ENCODE peak calls at places on chromosomes 11 and 22, in five cellular contexts. K, F, U, V and Z are unnamed samples. For H3K36me3, the result is how much of the 10 kb centered on the place peaks cover.

GRCh38 chr11:9858822-9859221 is 194.9 kb downstream of the SWAP70 start:
- DNase-seq in V (no peak), U (no peak), K (peak), F (no peak), Z (no peak)

GRCh38 chr22:21641417-21641794 is 696 bp upstream of the SDF2L1 start:
- DNase-seq in F (peak), U (no peak), K (peak), V (peak), Z (no peak)

GRCh38 chr11:49995559-49995958 is 13.2 kb upstream of the OR4C12 start:
- DNase-seq in U (peak), V (peak), F (peak), K (peak), Z (no peak)

GRCh38 chr11:134466909-134467567 is 55.0 kb upstream of the B3GAT1 start:
- DNase-seq in V (no peak), K (no peak), F (no peak), U (no peak), Z (peak)

GRCh38 chr11:30128269-30128932 is 102.4 kb upstream of the FSHB start:
- DNase-seq in F (peak), K (peak), U (peak), V (no peak), Z (peak)

GRCh38 chr11:96161271-96162089 is 181.5 kb downstream of the MAML2 start:
- DNase-seq in U (no peak), K (no peak), V (no peak), F (no peak), Z (no peak)

GRCh38 chr11:44007746-44008501 is 39.9 kb upstream of the ACCSL start:
- DNase-seq in F (no peak), V (no peak), K (no peak), U (no peak), Z (no peak)

GRCh38 chr22:37303821-37304274 is 21.5 kb downstream of the CYTH4 start:
- DNase-seq in U (no peak), F (peak), V (no peak), K (peak), Z (no peak)

GRCh38 chr11:1574256-1575242 is 2.5 kb upstream of the DUSP8 start:
- DNase-seq in K (peak), F (peak), V (no peak), U (no peak), Z (peak)

GRCh38 chr11:29750392-29750791 is 266.4 kb downstream of the KCNA4 start:
- DNase-seq in U (no peak), V (no peak), K (no peak), F (no peak), Z (no peak)

GRCh38 chr11:99015634-99016454 is 4.9 kb upstream of the CNTN5 start:
- DNase-seq in F (peak), V (peak), U (no peak), K (peak), Z (peak)

GRCh38 chr22:30969532-30970355 is 679 bp downstream of the TUG1 start:
- DNase-seq in U (peak), V (no peak), K (peak), F (peak), Z (peak)

GRCh38 chr11:20004856-20005255 is 155.4 kb downstream of the DBX1 start:
- DNase-seq in U (no peak), V (no peak), K (no peak), F (no peak), Z (no peak)

GRCh38 chr11:57597971-57598830 is 716 bp downstream of the SERPING1 start:
- DNase-seq in F (peak), K (peak), V (peak), U (peak), Z (peak)

GRCh38 chr22:46355369-46355995 is 20.0 kb downstream of the TRMU start:
- DNase-seq in V (peak), K (peak), U (peak), F (peak), Z (no peak)

GRCh38 chr22:43179151-43179910 is 7.6 kb downstream of the TTLL12 start:
- DNase-seq in F (no peak), U (no peak), V (no peak), K (no peak), Z (no peak)

GRCh38 chr11:96905084-96905641 is 515.4 kb downstream of the JRKL start:
- DNase-seq in F (no peak), V (no peak), K (no peak), U (no peak), Z (no peak)

GRCh38 chr22:37745548-37746365 is 48.9 kb downstream of the TRIOBP start:
- DNase-seq in F (peak), K (peak), V (peak), U (peak), Z (peak)

GRCh38 chr11:40290031-40290650 is 1169.3 kb downstream of the LRRC4C start:
- DNase-seq in K (no peak), U (no peak), F (no peak), V (no peak), Z (no peak)

GRCh38 chr11:113119074-113119473 is 157.9 kb downstream of the NCAM1 start:
- DNase-seq in V (no peak), K (peak), F (no peak), U (peak), Z (no peak)

GRCh38 chr11:113796663-113797259 is 17.2 kb downstream of the CLDN25 start:
- DNase-seq in K (peak), F (peak), V (peak), U (peak), Z (peak)

GRCh38 chr11:68923614-68924013 is 19.9 kb downstream of the IGHMBP2 start:
- DNase-seq in K (no peak), U (no peak), F (no peak), V (no peak), Z (no peak)

GRCh38 chr22:25933158-25933788 is 191.3 kb downstream of the MYO18B start:
- DNase-seq in U (no peak), K (no peak), F (no peak), V (no peak), Z (no peak)

GRCh38 chr11:29025001-29025400 is 916.8 kb downstream of the METTL15 start:
- DNase-seq in K (no peak), U (no peak), V (no peak), F (no peak), Z (no peak)

GRCh38 chr11:32154275-32154674 is 63.4 kb downstream of the RCN1 start:
- DNase-seq in U (no peak), F (no peak), V (no peak), K (no peak), Z (no peak)
- TF ChIP-seq CTCF in U (no peak), F (peak), V (no peak), K (no peak), Z (no peak)

GRCh38 chr22:45335021-45335818 is 25.5 kb downstream of the FAM118A start:
- DNase-seq in V (no peak), K (peak), U (peak), F (no peak), Z (no peak)

GRCh38 chr22:45338795-45339194 is 29.1 kb downstream of the FAM118A start:
- DNase-seq in V (no peak), K (no peak), F (no peak), U (no peak), Z (no peak)

GRCh38 chr22:45335854-45336492 is 26.2 kb downstream of the FAM118A start:
- DNase-seq in U (no peak), F (no peak), K (no peak), V (no peak), Z (no peak)

GRCh38 chr22:45337536-45337935 is 27.8 kb downstream of the FAM118A start:
- DNase-seq in K (no peak), U (no peak), F (no peak), V (no peak), Z (no peak)

DNA sequence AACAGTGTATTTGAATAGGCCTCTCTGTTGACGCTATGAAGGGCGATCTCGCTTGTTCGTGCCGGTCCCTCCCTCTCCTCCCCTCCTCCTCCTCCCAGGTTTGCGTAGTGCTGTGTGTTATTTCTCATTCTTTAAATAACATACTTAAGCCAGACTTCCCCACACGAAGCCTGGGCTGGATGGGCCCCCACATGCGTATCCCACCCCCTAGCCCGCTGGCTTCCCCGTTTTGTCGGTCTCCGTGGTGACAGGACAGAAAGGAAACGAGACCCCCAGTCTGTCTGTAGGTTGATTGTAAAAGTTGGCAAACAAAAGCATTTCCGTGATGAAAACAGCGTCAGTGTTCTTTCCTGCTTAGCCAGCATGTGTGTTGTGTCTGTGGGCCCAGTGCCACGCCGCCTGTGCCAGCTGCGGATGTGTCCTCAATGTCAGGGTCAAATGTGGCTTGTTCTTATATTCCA is 27.3 kb downstream of the FAM118A start:
- DNase-seq in F (no peak), U (peak), V (peak), K (peak), Z (peak)
- H3K36me3 ChIP-seq in F (half or more), U (under half), V (under half), K (under half), Z (under half)

GRCh38 chr11:119693253-119693815 is 35.7 kb downstream of the NECTIN1 start:
- DNase-seq in F (no peak), K (no peak), U (no peak), V (no peak), Z (no peak)
- H3K4me3 ChIP-seq in F (no peak), K (no peak), U (no peak), V (no peak), Z (no peak)

GRCh38 chr11:33633251-33634003 is 67.2 kb downstream of the C11orf91 start:
- DNase-seq in F (no peak), U (no peak), K (peak), V (no peak), Z (no peak)

GRCh38 chr11:33631749-33632091 is 68.9 kb downstream of the C11orf91 start:
- DNase-seq in V (no peak), F (no peak), K (no peak), U (no peak), Z (no peak)

GRCh38 chr11:33635161-33635560 is 65.5 kb downstream of the C11orf91 start:
- DNase-seq in U (peak), F (no peak), V (peak), K (no peak), Z (no peak)

GRCh38 chr11:33634291-33634834 is 66.3 kb downstream of the C11orf91 start:
- DNase-seq in F (no peak), V (no peak), U (no peak), K (no peak), Z (no peak)

DNA sequence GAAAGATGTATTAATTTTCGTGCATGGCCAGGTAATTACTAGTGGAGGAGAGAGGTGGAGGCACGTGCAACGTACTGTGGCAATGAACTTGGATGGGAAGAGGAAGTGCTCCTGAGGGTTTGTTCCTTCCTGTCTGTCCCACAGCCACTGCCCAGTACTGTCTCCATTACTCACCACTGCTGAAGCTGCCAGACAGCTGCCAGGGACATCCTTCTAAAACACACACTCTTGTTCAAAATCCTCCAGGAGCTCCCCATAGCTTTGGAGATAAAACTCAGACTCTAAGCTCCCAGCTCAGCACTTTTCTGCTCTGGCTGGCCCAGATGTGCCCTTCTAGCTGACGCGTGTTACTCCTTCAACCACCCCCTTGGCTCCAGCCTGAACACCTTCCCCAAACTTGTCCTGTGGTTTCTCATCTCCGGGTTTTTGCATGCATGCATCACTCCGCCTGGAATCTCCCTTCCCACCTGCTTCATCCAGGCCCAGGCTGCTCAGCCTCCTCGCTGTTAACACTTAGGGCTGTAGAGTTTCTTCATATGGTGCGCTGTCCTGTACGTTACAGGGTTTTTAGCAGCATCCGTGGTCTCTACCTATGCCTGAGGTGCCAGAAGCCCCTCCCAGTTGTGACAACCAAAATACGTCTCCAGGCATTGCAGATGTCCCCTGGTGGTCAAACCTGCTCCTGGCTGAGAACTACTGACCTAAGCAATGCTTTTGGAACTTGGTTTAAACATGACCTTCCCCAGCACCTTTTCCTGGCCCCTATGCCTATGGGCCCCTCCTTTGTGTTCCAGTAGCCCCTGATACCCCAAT is 69.5 kb downstream of the C11orf91 start:
- DNase-seq in U (no peak), K (no peak), F (no peak), V (no peak), Z (no peak)
- TF ChIP-seq CTCF in U (no peak), K (no peak), F (no peak), V (no peak), Z (no peak)